ENCODE peak calls at places on chromosomes 16 and 17, in six cellular contexts. One of them, this sample, is unnamed.

GRCh38 chr17:20156196-20157077 is 147.3 kb downstream of the SPECC1 start:
- DNase-seq in neural progenitor cell: peak
- DNase-seq in uterus: peak
- DNase-seq in IMR-90: peak
- DNase-seq in brain microvascular endothelial cell: peak
- DNase-seq in esophagus squamous epithelium: no peak
- DNase-seq in this sample: no peak

GRCh38 chr17:16486373-16487250 is 5.4 kb downstream of the LRRC75A start:
- DNase-seq in IMR-90: peak
- DNase-seq in brain microvascular endothelial cell: peak
- DNase-seq in neural progenitor cell: peak
- DNase-seq in esophagus squamous epithelium: no peak
- DNase-seq in uterus: peak
- DNase-seq in this sample: peak

GRCh38 chr16:82262244-82262643 is 92.2 kb upstream of the MPHOSPH6 start:
- DNase-seq in esophagus squamous epithelium: no peak
- DNase-seq in neural progenitor cell: no peak
- DNase-seq in uterus: no peak
- DNase-seq in IMR-90: no peak
- DNase-seq in brain microvascular endothelial cell: no peak
- DNase-seq in this sample: no peak

GRCh38 chr17:6546069-6546718 is 10.2 kb downstream of the PITPNM3 start:
- DNase-seq in brain microvascular endothelial cell: peak
- DNase-seq in esophagus squamous epithelium: no peak
- DNase-seq in neural progenitor cell: no peak
- DNase-seq in uterus: no peak
- DNase-seq in IMR-90: peak
- DNase-seq in this sample: no peak

GRCh38 chr17:82882715-82883446 is 43.1 kb upstream of the ZNF750 start:
- DNase-seq in neural progenitor cell: no peak
- DNase-seq in esophagus squamous epithelium: no peak
- DNase-seq in uterus: no peak
- DNase-seq in IMR-90: no peak
- DNase-seq in brain microvascular endothelial cell: no peak
- DNase-seq in this sample: no peak

GRCh38 chr16:70018254-70018653 is 67.1 kb downstream of the CLEC18A start:
- DNase-seq in neural progenitor cell: peak
- DNase-seq in brain microvascular endothelial cell: peak
- DNase-seq in uterus: no peak
- DNase-seq in esophagus squamous epithelium: no peak
- DNase-seq in IMR-90: peak
- DNase-seq in this sample: no peak

GRCh38 chr16:57882797-57883196 is 80.5 kb upstream of the KIFC3 start:
- DNase-seq in neural progenitor cell: peak
- DNase-seq in IMR-90: peak
- DNase-seq in brain microvascular endothelial cell: peak
- DNase-seq in uterus: no peak
- DNase-seq in esophagus squamous epithelium: no peak
- DNase-seq in this sample: no peak

GRCh38 chr17:13002761-13003453 is 14.9 kb downstream of the ELAC2 start:
- DNase-seq in IMR-90: peak
- DNase-seq in uterus: peak
- DNase-seq in neural progenitor cell: peak
- DNase-seq in esophagus squamous epithelium: no peak
- DNase-seq in brain microvascular endothelial cell: peak
- DNase-seq in this sample: peak

GRCh38 chr16:49493836-49494235 is 120.2 kb downstream of the C16orf78 start:
- DNase-seq in uterus: no peak
- DNase-seq in brain microvascular endothelial cell: no peak
- DNase-seq in esophagus squamous epithelium: no peak
- DNase-seq in neural progenitor cell: no peak
- DNase-seq in IMR-90: no peak
- DNase-seq in this sample: no peak

GRCh38 chr16:47965439-47965838 is 190.4 kb downstream of the ABCC12 start:
- DNase-seq in neural progenitor cell: peak
- DNase-seq in esophagus squamous epithelium: no peak
- DNase-seq in uterus: no peak
- DNase-seq in brain microvascular endothelial cell: peak
- DNase-seq in IMR-90: peak
- DNase-seq in this sample: no peak

GRCh38 chr16:456891-457483 is 31.5 kb downstream of the RAB11FIP3 start:
- DNase-seq in brain microvascular endothelial cell: peak
- DNase-seq in IMR-90: peak
- DNase-seq in esophagus squamous epithelium: no peak
- DNase-seq in uterus: no peak
- DNase-seq in neural progenitor cell: no peak
- DNase-seq in this sample: no peak

GRCh38 chr16:79592150-79592549 is 8.4 kb downstream of the MAF start:
- DNase-seq in brain microvascular endothelial cell: no peak
- DNase-seq in IMR-90: no peak
- DNase-seq in neural progenitor cell: no peak
- DNase-seq in esophagus squamous epithelium: no peak
- DNase-seq in uterus: no peak
- DNase-seq in this sample: peak
- H3K4me3 ChIP-seq in brain microvascular endothelial cell: no peak
- H3K4me3 ChIP-seq in IMR-90: no peak
- H3K4me3 ChIP-seq in neural progenitor cell: no peak
- H3K4me3 ChIP-seq in esophagus squamous epithelium: no peak
- H3K4me3 ChIP-seq in uterus: no peak
- H3K4me3 ChIP-seq in this sample: no peak

GRCh38 chr17:77498875-77499698 is 358.3 kb downstream of the SEC14L1 start:
- DNase-seq in IMR-90: no peak
- DNase-seq in uterus: peak
- DNase-seq in brain microvascular endothelial cell: no peak
- DNase-seq in esophagus squamous epithelium: no peak
- DNase-seq in neural progenitor cell: no peak
- DNase-seq in this sample: no peak
- H3K27ac ChIP-seq in IMR-90: no peak
- H3K27ac ChIP-seq in uterus: no peak
- H3K27ac ChIP-seq in brain microvascular endothelial cell: no peak
- H3K27ac ChIP-seq in esophagus squamous epithelium: no peak
- H3K27ac ChIP-seq in neural progenitor cell: no peak
- H3K27ac ChIP-seq in this sample: no peak

GRCh38 chr17:65514082-65514481 is 47.4 kb downstream of the AXIN2 start:
- DNase-seq in neural progenitor cell: no peak
- DNase-seq in esophagus squamous epithelium: no peak
- DNase-seq in uterus: no peak
- DNase-seq in IMR-90: peak
- DNase-seq in brain microvascular endothelial cell: peak
- DNase-seq in this sample: no peak

GRCh38 chr17:65503557-65503956 is 57.9 kb downstream of the AXIN2 start:
- DNase-seq in esophagus squamous epithelium: no peak
- DNase-seq in brain microvascular endothelial cell: no peak
- DNase-seq in neural progenitor cell: no peak
- DNase-seq in uterus: no peak
- DNase-seq in IMR-90: no peak
- DNase-seq in this sample: no peak

GRCh38 chr17:65504141-65504540 is 57.3 kb downstream of the AXIN2 start:
- DNase-seq in uterus: no peak
- DNase-seq in IMR-90: no peak
- DNase-seq in brain microvascular endothelial cell: no peak
- DNase-seq in neural progenitor cell: no peak
- DNase-seq in esophagus squamous epithelium: no peak
- DNase-seq in this sample: no peak

GRCh38 chr17:65514541-65514940 is 46.9 kb downstream of the AXIN2 start:
- DNase-seq in neural progenitor cell: no peak
- DNase-seq in uterus: no peak
- DNase-seq in brain microvascular endothelial cell: no peak
- DNase-seq in esophagus squamous epithelium: no peak
- DNase-seq in IMR-90: peak
- DNase-seq in this sample: no peak

DNA sequence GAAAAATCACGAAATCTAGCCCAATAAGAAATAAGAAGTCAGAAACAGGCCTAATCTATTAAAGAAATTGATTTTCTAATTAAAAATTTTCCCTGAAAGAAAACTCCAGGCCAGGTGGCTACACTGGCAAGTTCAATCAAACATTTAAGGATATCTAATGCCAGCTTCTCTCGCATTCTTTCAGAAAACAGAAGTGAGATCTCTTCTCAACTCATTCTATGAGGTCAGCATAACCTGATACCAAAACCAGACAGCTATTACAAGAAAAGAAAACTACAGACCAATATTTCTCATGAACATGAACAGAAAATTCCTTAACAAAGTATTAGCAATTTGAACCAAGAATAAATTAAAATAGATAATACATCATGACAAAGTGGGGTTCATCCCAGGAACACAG is 52.4 kb downstream of the AXIN2 start:
- DNase-seq in esophagus squamous epithelium: no peak
- DNase-seq in neural progenitor cell: no peak
- DNase-seq in brain microvascular endothelial cell: no peak
- DNase-seq in uterus: no peak
- DNase-seq in IMR-90: no peak
- DNase-seq in this sample: no peak
- H3K4me3 ChIP-seq in esophagus squamous epithelium: no peak
- H3K4me3 ChIP-seq in neural progenitor cell: no peak
- H3K4me3 ChIP-seq in brain microvascular endothelial cell: no peak
- H3K4me3 ChIP-seq in uterus: no peak
- H3K4me3 ChIP-seq in IMR-90: no peak
- H3K4me3 ChIP-seq in this sample: no peak

GRCh38 chr16:65377131-65377649 is 255.3 kb upstream of the CDH11 start:
- DNase-seq in brain microvascular endothelial cell: no peak
- DNase-seq in uterus: no peak
- DNase-seq in IMR-90: no peak
- DNase-seq in esophagus squamous epithelium: no peak
- DNase-seq in neural progenitor cell: no peak
- DNase-seq in this sample: no peak
- H3K27ac ChIP-seq in brain microvascular endothelial cell: no peak
- H3K27ac ChIP-seq in uterus: no peak
- H3K27ac ChIP-seq in IMR-90: no peak
- H3K27ac ChIP-seq in esophagus squamous epithelium: no peak
- H3K27ac ChIP-seq in neural progenitor cell: no peak
- H3K27ac ChIP-seq in this sample: no peak

GRCh38 chr16:46688101-46688656 is 799 bp downstream of the VPS35 start:
- DNase-seq in uterus: no peak
- DNase-seq in brain microvascular endothelial cell: no peak
- DNase-seq in neural progenitor cell: no peak
- DNase-seq in esophagus squamous epithelium: no peak
- DNase-seq in IMR-90: peak
- DNase-seq in this sample: no peak

GRCh38 chr16:46687486-46687885 is 1.5 kb downstream of the VPS35 start:
- DNase-seq in IMR-90: no peak
- DNase-seq in uterus: no peak
- DNase-seq in esophagus squamous epithelium: no peak
- DNase-seq in brain microvascular endothelial cell: no peak
- DNase-seq in neural progenitor cell: no peak
- DNase-seq in this sample: no peak

GRCh38 chr16:46690281-46691178 is 1.1 kb downstream of the ORC6 start:
- DNase-seq in esophagus squamous epithelium: no peak
- DNase-seq in neural progenitor cell: peak
- DNase-seq in IMR-90: peak
- DNase-seq in uterus: no peak
- DNase-seq in brain microvascular endothelial cell: peak
- DNase-seq in this sample: no peak

GRCh38 chr16:46689492-46690280 is at the start of gene ORC6:
- DNase-seq in IMR-90: peak
- DNase-seq in brain microvascular endothelial cell: peak
- DNase-seq in uterus: peak
- DNase-seq in neural progenitor cell: peak
- DNase-seq in esophagus squamous epithelium: peak
- DNase-seq in this sample: peak

DNA sequence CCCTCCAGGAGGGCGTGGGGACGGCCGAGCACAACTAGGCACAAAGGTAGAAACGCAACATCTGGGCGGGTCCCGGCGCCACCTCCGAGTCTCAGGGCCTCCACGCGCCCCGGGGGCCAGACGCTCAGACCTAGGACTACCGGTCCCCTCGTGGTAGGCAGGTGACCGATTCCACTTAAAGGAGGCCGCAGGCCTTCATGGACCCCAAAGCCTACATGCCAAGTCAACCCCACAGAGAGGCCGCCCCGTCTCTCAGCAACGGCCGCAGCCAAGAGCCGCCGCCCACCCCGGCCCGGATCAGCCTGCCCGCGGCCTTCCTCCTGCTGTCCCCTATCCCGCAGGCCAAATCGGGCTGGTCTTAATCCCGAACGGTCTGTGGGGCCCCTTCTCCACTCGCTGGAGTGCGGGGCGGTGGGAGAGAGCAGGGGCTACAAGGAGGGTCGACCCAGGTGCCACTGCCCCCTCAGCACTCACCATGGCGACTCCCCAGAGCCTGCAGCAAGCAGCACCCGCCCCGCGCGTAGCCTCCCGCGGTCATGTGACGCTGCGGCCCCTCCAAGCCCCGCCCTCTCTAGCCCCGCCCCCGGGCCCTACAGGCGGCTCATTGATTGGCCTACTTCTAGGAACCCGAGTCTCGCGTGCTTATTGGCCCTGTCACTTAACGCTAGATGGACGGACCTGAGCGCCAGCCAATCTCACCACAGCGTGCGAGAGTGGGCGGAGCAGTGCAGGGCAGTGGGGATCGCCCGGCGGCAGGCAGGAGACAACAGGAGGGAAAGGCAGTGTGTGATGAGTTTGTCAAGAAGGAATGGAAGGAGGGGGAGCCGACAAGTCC is at the start of gene VPS35:
- DNase-seq in IMR-90: peak
- DNase-seq in brain microvascular endothelial cell: peak
- DNase-seq in neural progenitor cell: peak
- DNase-seq in esophagus squamous epithelium: peak
- DNase-seq in uterus: peak
- DNase-seq in this sample: peak
- H3K4me3 ChIP-seq in IMR-90: peak
- H3K4me3 ChIP-seq in brain microvascular endothelial cell: peak
- H3K4me3 ChIP-seq in neural progenitor cell: peak
- H3K4me3 ChIP-seq in esophagus squamous epithelium: peak
- H3K4me3 ChIP-seq in uterus: peak
- H3K4me3 ChIP-seq in this sample: peak

DNA sequence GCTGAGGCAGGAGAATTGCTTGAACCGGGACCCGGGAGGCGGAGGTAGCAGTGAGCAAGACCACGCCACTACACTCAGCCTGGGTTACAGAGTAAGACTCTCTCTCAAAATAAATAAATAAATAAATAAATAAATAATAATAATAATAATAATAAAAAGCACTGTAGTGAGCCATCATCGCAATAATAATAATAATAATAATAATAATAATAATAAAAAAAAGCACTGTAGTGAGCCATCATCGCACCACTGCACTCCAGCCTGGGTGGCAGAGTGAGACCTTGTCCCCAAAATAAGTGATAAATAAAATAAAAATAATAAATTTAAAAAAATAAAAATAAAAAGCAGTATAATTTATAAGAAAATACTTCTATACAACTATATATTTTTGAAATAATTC is 40.3 kb downstream of the SMURF2 start:
- DNase-seq in uterus: no peak
- DNase-seq in brain microvascular endothelial cell: no peak
- DNase-seq in IMR-90: no peak
- DNase-seq in esophagus squamous epithelium: no peak
- DNase-seq in neural progenitor cell: no peak
- DNase-seq in this sample: no peak
- H3K27ac ChIP-seq in uterus: no peak
- H3K27ac ChIP-seq in brain microvascular endothelial cell: no peak
- H3K27ac ChIP-seq in IMR-90: no peak
- H3K27ac ChIP-seq in esophagus squamous epithelium: no peak
- H3K27ac ChIP-seq in neural progenitor cell: no peak
- H3K27ac ChIP-seq in this sample: no peak